ENCODE peak calls at places on chromosomes 3 and 15, in nine cellular contexts. X is left lung; M is BE2C; J is CD8-positive, alpha-beta T cell; U is adrenal gland; D is ascending aorta; O is CD4-positive, alpha-beta T cell; L is effector memory CD4-positive, alpha-beta T cell; E is mucosa of descending colon. H is an unnamed sample. For H3K9me3, the result is how much of the 10 kb centered on the place peaks cover.

GRCh38 chr3:177201707-177202397 is 4.6 kb upstream of the TBL1XR1 start:
- DNase-seq in X (no peak), M (no peak), J (peak), U (no peak), D (no peak), O (no peak), L (peak), E (no peak), H (peak)

GRCh38 chr3:124395584-124396340 is 334.5 kb upstream of the UMPS start:
- DNase-seq in X (no peak), M (peak), J (no peak), U (peak), D (no peak), O (no peak), L (no peak), E (no peak), H (no peak)

GRCh38 chr3:66554178-66554577 is 53.4 kb upstream of the LRIG1 start:
- DNase-seq in X (no peak), M (no peak), J (no peak), U (no peak), D (no peak), O (no peak), L (no peak), E (no peak), H (no peak)

GRCh38 chr15:48373855-48374421 is 42.7 kb downstream of the DUT start:
- DNase-seq in X (peak), M (peak), J (no peak), U (peak), D (no peak), O (no peak), L (no peak), E (no peak), H (no peak)

GRCh38 chr15:48190932-48191573 is 412 bp upstream of the CTXN2 start:
- DNase-seq in X (peak), M (peak), J (no peak), U (peak), D (no peak), O (peak), L (no peak), E (peak), H (no peak)

GRCh38 chr3:157384526-157384925 is 52.1 kb upstream of the PTX3 start:
- DNase-seq in X (no peak), M (no peak), J (no peak), U (no peak), D (no peak), O (no peak), L (no peak), E (no peak), H (no peak)

GRCh38 chr15:26191216-26191615 is 328.1 kb upstream of the ATP10A start:
- DNase-seq in X (no peak), M (no peak), J (no peak), U (peak), D (no peak), O (no peak), L (no peak), E (no peak), H (no peak)

GRCh38 chr3:53941174-53941573 is 49.5 kb upstream of the SELENOK start:
- DNase-seq in X (no peak), M (no peak), J (no peak), U (no peak), D (no peak), O (no peak), L (no peak), E (no peak), H (no peak)

GRCh38 chr3:194592798-194593752 is 40.1 kb downstream of the TMEM44 start:
- DNase-seq in X (peak), M (peak), J (no peak), U (no peak), D (no peak), O (no peak), L (no peak), E (no peak), H (no peak)

GRCh38 chr3:54176106-54176505 is 53.8 kb downstream of the CACNA2D3 start:
- DNase-seq in X (no peak), M (no peak), J (no peak), U (peak), D (no peak), O (no peak), L (no peak), E (no peak), H (no peak)

GRCh38 chr3:31661286-31661685 is 128.6 kb downstream of the STT3B start:
- DNase-seq in X (no peak), M (no peak), J (no peak), U (no peak), D (no peak), O (no peak), L (no peak), E (no peak), H (no peak)

GRCh38 chr3:134487406-134487805 is 1.5 kb downstream of the CEP63 start:
- DNase-seq in X (no peak), M (no peak), J (no peak), U (no peak), D (no peak), O (no peak), L (no peak), E (no peak), H (no peak)

GRCh38 chr3:186108106-186108940 is 566 bp downstream of the ETV5 start:
- DNase-seq in X (peak), M (peak), J (no peak), U (peak), D (no peak), O (peak), L (no peak), E (peak), H (no peak)

DNA sequence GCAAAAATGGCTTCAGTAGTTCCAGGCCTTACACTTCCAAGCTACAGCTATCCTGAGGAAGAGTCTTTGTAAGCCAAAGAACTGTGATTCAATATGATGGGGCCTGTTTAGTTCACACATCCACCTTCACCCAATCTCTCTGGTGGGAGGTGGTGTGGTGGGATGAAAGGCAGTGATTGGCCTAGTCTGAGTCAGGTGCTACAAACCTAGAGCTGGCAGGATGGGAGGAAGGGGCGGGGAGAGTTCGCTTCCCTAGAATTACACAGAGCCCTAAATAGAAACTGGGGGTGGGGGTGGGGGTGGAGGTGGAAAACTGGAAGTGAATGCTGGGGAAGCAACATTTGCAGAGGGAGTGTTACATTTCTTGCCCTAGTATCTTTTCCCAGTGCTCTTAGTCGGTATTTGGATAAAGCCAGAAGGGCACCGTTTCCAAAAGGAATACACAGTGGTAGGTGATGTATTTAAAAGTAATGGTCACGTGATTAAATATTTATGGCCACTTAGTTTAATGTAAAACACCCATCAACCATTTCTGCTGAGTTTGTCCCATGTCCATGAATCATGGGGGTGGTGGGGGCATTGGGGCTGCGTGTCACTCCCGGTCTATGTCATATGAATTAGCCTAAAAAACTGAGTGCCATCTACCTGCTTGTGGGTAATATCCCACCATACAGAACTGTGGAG is 247.6 kb upstream of the PROK2 start:
- DNase-seq in X (no peak), M (no peak), J (no peak), U (no peak), D (no peak), O (no peak), L (no peak), E (no peak), H (no peak)
- H3K9me3 ChIP-seq in X (under half), M (under half), J (under half), U (under half), D (under half), O (under half), L (under half), E (under half), H (under half)

GRCh38 chr15:28015855-28016254 is 83.3 kb downstream of the OCA2 start:
- DNase-seq in X (no peak), M (no peak), J (no peak), U (no peak), D (no peak), O (no peak), L (no peak), E (no peak), H (no peak)
- H3K9me3 ChIP-seq in X (under half), M (under half), J (under half), U (under half), D (under half), O (under half), L (under half), E (under half), H (under half)

DNA sequence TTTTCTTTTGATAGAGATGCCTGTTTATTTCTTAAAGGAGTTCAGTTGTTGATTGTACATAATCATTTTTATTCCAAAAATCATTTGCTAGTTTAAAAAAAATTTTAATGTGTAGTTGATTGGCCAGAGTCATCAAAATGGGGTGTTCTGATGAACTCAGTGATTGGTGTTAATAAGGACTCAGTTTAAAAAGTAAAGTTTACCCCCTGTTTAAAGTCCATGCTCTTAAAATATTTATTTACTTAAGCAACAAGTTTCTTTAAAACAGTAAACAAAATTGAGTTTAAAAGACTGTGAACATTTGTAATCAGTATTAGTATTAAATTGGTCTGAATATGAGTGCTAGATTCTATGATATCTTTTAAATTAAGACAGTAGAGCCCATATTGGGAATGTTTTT is 56.0 kb downstream of the MEF2A start:
- DNase-seq in X (no peak), M (no peak), J (no peak), U (no peak), D (no peak), O (no peak), L (no peak), E (no peak), H (no peak)
- H3K9me3 ChIP-seq in X (under half), M (under half), J (under half), U (under half), D (under half), O (under half), L (under half), E (under half), H (under half)

DNA sequence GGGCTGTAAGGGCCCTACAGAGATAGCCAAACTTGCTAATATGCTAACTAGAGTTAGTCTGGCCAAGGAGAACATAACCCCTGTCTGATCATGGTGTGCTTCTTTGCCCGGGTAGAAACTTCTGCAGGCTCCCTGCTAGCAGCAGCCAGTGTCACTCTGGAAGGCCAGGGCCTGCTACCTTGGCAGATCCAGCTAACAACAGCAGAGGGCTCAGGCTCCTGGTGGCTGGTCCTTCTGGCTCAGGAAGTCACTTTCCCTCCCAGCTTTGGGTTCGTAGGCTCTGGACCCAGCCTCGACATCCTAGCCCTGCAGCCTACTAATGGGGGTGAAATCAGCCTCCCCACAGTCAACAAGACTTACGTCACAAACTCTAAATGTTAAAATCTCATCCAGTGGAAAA is 373.7 kb upstream of the RGMA start:
- DNase-seq in X (no peak), M (no peak), J (no peak), U (no peak), D (no peak), O (no peak), L (no peak), E (no peak), H (no peak)
- H3K9me3 ChIP-seq in X (under half), M (under half), J (under half), U (under half), D (under half), O (under half), L (under half), E (under half), H (under half)

DNA sequence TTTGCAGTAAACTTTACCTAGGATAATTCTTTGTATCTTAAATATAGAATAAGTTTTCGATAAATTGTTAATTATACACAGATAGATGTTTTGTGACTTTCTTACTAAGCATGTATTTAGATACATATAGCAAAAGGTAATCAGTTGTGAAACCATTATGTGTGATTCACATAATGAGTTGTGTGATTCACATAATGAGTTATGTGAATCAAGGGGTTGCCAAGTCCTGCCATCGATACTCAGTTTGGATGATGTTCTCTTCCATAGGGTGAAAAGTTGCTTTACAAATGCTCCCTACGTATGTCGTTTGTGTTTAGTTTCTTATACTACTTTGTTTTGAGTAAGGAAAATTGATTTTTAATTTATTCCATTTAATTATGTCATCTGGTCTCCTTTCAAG is 682.1 kb downstream of the MECOM start:
- DNase-seq in X (no peak), M (no peak), J (no peak), U (no peak), D (no peak), O (no peak), L (no peak), E (no peak), H (no peak)
- H3K9me3 ChIP-seq in X (under half), M (under half), J (under half), U (under half), D (under half), O (under half), L (under half), E (under half), H (under half)

DNA sequence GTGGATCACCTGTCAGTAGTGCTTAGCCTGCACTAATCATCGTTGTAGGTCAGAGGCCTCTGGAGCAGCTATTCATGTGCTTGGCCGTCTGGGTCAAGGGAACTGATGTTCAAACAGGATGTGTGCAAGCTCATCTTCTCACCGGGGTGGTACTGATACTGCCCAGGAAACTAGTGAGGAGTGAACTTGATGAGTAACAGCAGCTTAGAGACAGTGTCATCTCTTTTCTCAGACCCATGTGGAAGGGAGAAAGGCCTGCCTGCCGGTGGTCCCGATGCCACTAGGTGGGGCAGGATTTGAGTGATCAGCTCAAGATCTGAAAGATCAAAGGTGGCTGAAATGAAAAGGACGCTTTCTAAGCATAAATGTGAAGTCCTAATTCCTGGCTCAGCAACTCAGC is 67.2 kb downstream of the CEMIP start:
- DNase-seq in X (no peak), M (no peak), J (no peak), U (no peak), D (no peak), O (no peak), L (no peak), E (no peak), H (no peak)
- H3K9me3 ChIP-seq in X (under half), M (under half), J (under half), U (under half), D (under half), O (under half), L (under half), E (under half), H (under half)

GRCh38 chr3:150635076-150635475 is 32.0 kb downstream of the SELENOT start:
- DNase-seq in X (no peak), M (no peak), J (no peak), U (no peak), D (no peak), O (no peak), L (no peak), E (no peak), H (no peak)

GRCh38 chr3:150639262-150639661 is 36.1 kb downstream of the SELENOT start:
- DNase-seq in X (no peak), M (no peak), J (no peak), U (no peak), D (no peak), O (no peak), L (no peak), E (no peak), H (no peak)

GRCh38 chr3:150640256-150640655 is 37.1 kb downstream of the SELENOT start:
- DNase-seq in X (no peak), M (no peak), J (no peak), U (no peak), D (no peak), O (no peak), L (no peak), E (no peak), H (no peak)

GRCh38 chr3:150635526-150635925 is 32.4 kb downstream of the SELENOT start:
- DNase-seq in X (no peak), M (no peak), J (no peak), U (no peak), D (no peak), O (no peak), L (no peak), E (no peak), H (no peak)

DNA sequence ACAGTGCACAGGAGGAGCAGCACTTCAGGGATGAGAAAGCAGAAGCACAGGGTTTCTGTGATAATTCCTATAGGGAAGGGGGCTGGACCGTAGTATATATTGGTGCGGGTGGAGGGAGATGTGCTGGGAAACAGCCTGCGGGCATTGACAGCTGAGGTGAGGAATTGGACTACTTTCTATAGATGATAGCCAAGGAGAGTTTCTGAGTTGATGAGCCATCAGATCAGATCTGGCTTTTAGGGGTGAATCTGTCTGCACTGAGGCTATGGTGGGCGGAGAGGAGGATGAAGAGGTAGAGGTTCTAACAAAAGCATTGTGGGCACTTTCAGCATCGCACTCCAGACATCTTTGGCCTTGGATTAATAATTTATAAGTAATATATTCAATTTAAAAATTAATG is 33.1 kb downstream of the SELENOT start:
- DNase-seq in X (no peak), M (no peak), J (no peak), U (no peak), D (no peak), O (no peak), L (no peak), E (no peak), H (no peak)
- H3K9me3 ChIP-seq in X (under half), M (under half), J (under half), U (under half), D (under half), O (under half), L (under half), E (under half), H (under half)

GRCh38 chr3:200747-201146 is 4.2 kb downstream of the CHL1 start:
- DNase-seq in X (no peak), M (no peak), J (no peak), U (no peak), D (no peak), O (no peak), L (no peak), E (no peak), H (no peak)
- H3K9me3 ChIP-seq in X (under half), M (under half), J (under half), U (under half), D (under half), O (under half), L (under half), E (under half), H (under half)

H was measured in T-helper 17 cell.